ENCODE peak calls at places on chromosome 17, in eight cellular contexts. N, O, Y, R, Q, C, L and S are unnamed samples.

GRCh38 chr17:45310380-45311324 is 6.2 kb downstream of the MAP3K14 start:
- DNase-seq in O (no peak), N (no peak), C (peak), L (peak), R (no peak), Y (peak), Q (no peak), S (no peak)

GRCh38 chr17:74123350-74123749 is 80.1 kb upstream of the RPL38 start:
- DNase-seq in R (no peak), C (no peak), Q (no peak), N (peak), L (no peak), O (no peak), Y (no peak), S (peak)

GRCh38 chr17:29194669-29195068 is 14.5 kb upstream of the MYO18A start:
- DNase-seq in C (no peak), L (no peak), Y (no peak), R (no peak), O (no peak), Q (no peak), N (no peak), S (no peak)

GRCh38 chr17:82020874-82021727 is 1.6 kb downstream of the CENPX start:
- DNase-seq in C (peak), Q (no peak), L (peak), N (peak), R (peak), Y (peak), O (peak), S (peak)

GRCh38 chr17:4234406-4234805 is 29.4 kb downstream of the ANKFY1 start:
- DNase-seq in O (no peak), R (no peak), L (no peak), Q (no peak), C (no peak), Y (no peak), N (no peak), S (peak)

GRCh38 chr17:70144260-70144846 is 25.0 kb upstream of the KCNJ2 start:
- DNase-seq in Q (no peak), Y (no peak), C (peak), L (no peak), N (peak), R (no peak), O (no peak), S (peak)

GRCh38 chr17:15957608-15958307 is 12.8 kb downstream of the ADORA2B start:
- DNase-seq in N (no peak), C (no peak), L (no peak), O (no peak), Q (no peak), R (no peak), Y (no peak), S (no peak)

GRCh38 chr17:63414222-63414621 is 31.9 kb downstream of the CYB561 start:
- DNase-seq in R (no peak), Y (no peak), C (no peak), L (no peak), Q (no peak), N (no peak), O (no peak), S (no peak)

GRCh38 chr17:60442271-60443201 is 20.2 kb downstream of the CHCT1 start:
- DNase-seq in Y (no peak), C (no peak), R (no peak), Q (no peak), N (peak), L (no peak), O (no peak), S (peak)

GRCh38 chr17:42387663-42388380 is 420 bp downstream of the STAT3 start:
- DNase-seq in Q (no peak), N (peak), C (peak), O (peak), Y (peak), L (no peak), R (no peak), S (peak)

GRCh38 chr17:62714016-62714777 is 86.7 kb downstream of the MRC2 start:
- DNase-seq in O (peak), C (no peak), Q (no peak), Y (no peak), N (peak), L (peak), R (no peak), S (peak)

GRCh38 chr17:31095239-31096105 is 695 bp downstream of the NF1 start:
- DNase-seq in R (peak), Y (peak), N (peak), C (peak), Q (no peak), L (peak), O (peak), S (peak)

GRCh38 chr17:57603978-57604377 is 141.1 kb downstream of the CCDC182 start:
- DNase-seq in C (peak), N (peak), O (no peak), R (peak), L (peak), Q (no peak), Y (no peak), S (no peak)

GRCh38 chr17:50687200-50688066 is 20.3 kb downstream of the ANKRD40 start:
- DNase-seq in C (no peak), L (no peak), R (no peak), N (no peak), Y (no peak), Q (no peak), O (peak), S (no peak)

GRCh38 chr17:44200478-44201155 is 933 bp upstream of the ATXN7L3 start:
- DNase-seq in O (no peak), C (no peak), L (peak), R (no peak), Y (no peak), N (no peak), Q (no peak), S (no peak)

GRCh38 chr17:75755990-75756389 is 9.0 kb downstream of the GALK1 start:
- DNase-seq in R (no peak), N (no peak), C (no peak), Q (no peak), Y (no peak), L (no peak), O (peak), S (no peak)

GRCh38 chr17:34665150-34665802 is 85.9 kb downstream of the TMEM132E start:
- DNase-seq in O (peak), Y (no peak), C (no peak), L (no peak), N (no peak), Q (no peak), R (no peak), S (no peak)

GRCh38 chr17:55301521-55302406 is 37.0 kb downstream of the HLF start:
- DNase-seq in R (no peak), Q (no peak), N (no peak), O (no peak), Y (no peak), L (no peak), C (no peak), S (peak)

GRCh38 chr17:35345926-35346771 is 27.3 kb downstream of the SLFN11 start:
- DNase-seq in L (peak), N (peak), O (peak), Y (peak), Q (no peak), R (peak), C (peak), S (peak)

GRCh38 chr17:31391496-31391949 is at the start of gene RAB11FIP4:
- DNase-seq in O (peak), N (no peak), R (no peak), C (peak), L (no peak), Y (no peak), Q (no peak), S (no peak)

GRCh38 chr17:55706808-55707773 is 15.6 kb downstream of the TMEM100 start:
- DNase-seq in Y (no peak), R (no peak), Q (no peak), O (no peak), L (no peak), N (no peak), C (no peak), S (no peak)

GRCh38 chr17:1055751-1056645 is 59.1 kb downstream of the TIMM22 start:
- DNase-seq in Y (peak), L (no peak), C (peak), O (no peak), Q (no peak), N (peak), R (peak), S (peak)